ENCODE peak calls at places on chromosome 10, in seven cellular contexts. M is breast epithelium, T is IMR-90, P is upper lobe of left lung, H is adrenal gland, D is thyroid gland, L is GM12878. J is an unnamed sample.

GRCh38 chr10:43190775-43191174 is 52.5 kb downstream of the CSGALNACT2 start:
- DNase-seq in M (no peak), T (peak; percentile 72), P (no peak), H (no peak), D (no peak), L (no peak), J (no peak)

GRCh38 chr10:16809074-16809718 is 8.0 kb downstream of the RSU1 start:
- DNase-seq in M (no peak), T (peak; percentile 36), P (no peak), H (no peak), D (no peak), L (no peak), J (no peak)

GRCh38 chr10:63105811-63106755 is 27.0 kb upstream of the NRBF2 start:
- DNase-seq in M (no peak), T (peak; percentile 61), P (no peak), H (no peak), D (no peak), L (no peak), J (no peak)

GRCh38 chr10:133104076-133104965 is 16.6 kb downstream of the ADGRA1 start:
- DNase-seq in M (no peak), T (no peak), P (no peak), H (no peak), D (no peak), L (no peak), J (no peak)

GRCh38 chr10:6962576-6962975 is 382.5 kb upstream of the PRKCQ start:
- DNase-seq in M (no peak), T (no peak), P (no peak), H (no peak), D (no peak), L (no peak), J (no peak)

GRCh38 chr10:60480865-60481563 is 91.3 kb upstream of the ANK3 start:
- DNase-seq in M (no peak), T (peak; percentile 76), P (peak; percentile 27), H (peak; percentile 73), D (peak; percentile 48), L (no peak), J (no peak)

GRCh38 chr10:69676301-69676700 is 46.3 kb downstream of the FAM241B start:
- DNase-seq in M (no peak), T (no peak), P (no peak), H (no peak), D (no peak), L (no peak), J (no peak)

GRCh38 chr10:33265621-33266020 is 68.8 kb downstream of the NRP1 start:
- DNase-seq in M (no peak), T (no peak), P (no peak), H (no peak), D (no peak), L (no peak), J (no peak)

GRCh38 chr10:131089150-131089549 is 222.4 kb downstream of the TCERG1L start:
- DNase-seq in M (no peak), T (no peak), P (no peak), H (no peak), D (no peak), L (no peak), J (no peak)

GRCh38 chr10:125117941-125118630 is 42.3 kb downstream of the CTBP2 start:
- DNase-seq in M (no peak), T (no peak), P (no peak), H (no peak), D (peak; percentile 69), L (no peak), J (peak; percentile 71)

GRCh38 chr10:69449841-69450240 is 1.4 kb upstream of the TSPAN15 start:
- DNase-seq in M (no peak), T (peak; percentile 13), P (peak; percentile 74), H (peak; percentile 53), D (peak; percentile 56), L (no peak), J (no peak)

GRCh38 chr10:12843296-12843945 is 158.1 kb downstream of the CCDC3 start:
- DNase-seq in M (no peak), T (no peak), P (no peak), H (no peak), D (no peak), L (no peak), J (no peak)

GRCh38 chr10:68353537-68353936 is 20.8 kb upstream of the PBLD start:
- DNase-seq in M (no peak), T (no peak), P (no peak), H (no peak), D (no peak), L (no peak), J (no peak)

GRCh38 chr10:19310121-19310520 is 261.5 kb downstream of the MALRD1 start:
- DNase-seq in M (no peak), T (peak; percentile 7), P (no peak), H (no peak), D (no peak), L (no peak), J (no peak)

GRCh38 chr10:54559498-54559897 is 241.5 kb downstream of the PCDH15 start:
- DNase-seq in M (no peak), T (peak; percentile 0), P (no peak), H (no peak), D (no peak), L (no peak), J (no peak)

GRCh38 chr10:71126432-71126831 is 85.9 kb upstream of the UNC5B start:
- DNase-seq in M (no peak), T (no peak), P (no peak), H (no peak), D (no peak), L (no peak), J (no peak)

GRCh38 chr10:124595143-124595883 is 133.7 kb downstream of the LHPP start:
- DNase-seq in M (no peak), T (no peak), P (no peak), H (no peak), D (no peak), L (no peak), J (no peak)

GRCh38 chr10:30816144-30816811 is 186.7 kb upstream of the LYZL2 start:
- DNase-seq in M (no peak), T (no peak), P (no peak), H (no peak), D (no peak), L (no peak), J (no peak)

GRCh38 chr10:27242951-27243551 is 2.5 kb upstream of the ACBD5 start:
- DNase-seq in M (peak; percentile 55), T (peak; percentile 82), P (peak; percentile 58), H (peak; percentile 80), D (peak; percentile 67), L (peak; percentile 70), J (peak; percentile 73)
- TF ChIP-seq POLR2A in M (no peak), T (no peak), P (no peak), H (peak; percentile 79), D (peak; percentile 69), L (peak; percentile 83), J (no peak)

DNA sequence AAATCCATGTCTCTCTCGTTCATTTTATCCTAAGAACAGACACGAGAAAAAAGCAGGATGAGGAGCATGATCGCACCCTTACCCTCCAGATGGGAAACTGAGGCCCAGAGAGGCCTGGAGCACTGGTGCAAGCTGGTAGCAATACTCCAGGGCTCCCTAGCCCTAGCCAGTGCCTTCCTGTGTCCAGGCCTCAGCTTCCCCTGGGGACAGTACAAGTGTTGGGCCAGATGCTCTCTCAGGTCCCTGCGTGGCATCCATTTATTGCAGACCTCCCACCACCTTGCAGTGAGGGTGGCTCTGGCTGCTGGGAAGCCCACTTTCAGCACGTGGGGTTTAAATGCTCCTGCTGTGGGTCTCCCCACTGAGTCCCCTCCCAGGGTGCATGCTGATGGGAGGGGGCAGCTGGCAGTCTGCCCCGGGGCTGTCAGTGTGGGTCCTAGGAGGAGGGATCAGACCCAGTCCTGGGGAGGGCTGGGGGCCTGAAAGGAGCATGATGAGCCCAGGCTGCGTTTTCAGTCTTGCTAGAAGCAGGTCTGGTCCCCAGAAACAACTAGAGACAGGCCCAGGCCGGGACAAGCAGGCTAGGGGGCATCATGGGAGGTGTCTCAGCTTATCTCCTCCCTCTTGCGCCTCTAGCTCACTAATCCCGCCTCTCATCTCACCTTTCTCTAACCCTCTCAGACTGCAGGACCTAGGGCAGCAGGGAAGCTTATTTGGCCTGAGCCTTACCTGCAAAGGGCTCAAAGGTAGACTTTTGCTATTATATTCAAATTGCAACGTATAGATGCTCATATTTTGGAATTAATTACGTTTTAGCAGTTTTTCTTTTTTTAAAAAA is 662 bp upstream of the PPIF start:
- DNase-seq in M (no peak), T (no peak), P (no peak), H (peak; percentile 19), D (no peak), L (no peak), J (no peak)
- TF ChIP-seq POLR2A in M (no peak), T (no peak), P (no peak), H (no peak), D (no peak), L (no peak), J (no peak)

GRCh38 chr10:119650692-119651513 is at the start of gene BAG3:
- DNase-seq in M (peak; percentile 94), T (peak; percentile 92), P (peak; percentile 95), H (peak; percentile 97), D (peak; percentile 92), L (no peak), J (peak; percentile 97)
- TF ChIP-seq POLR2A in M (peak; percentile 40), T (peak; percentile 97), P (peak; percentile 78), H (peak; percentile 96), D (peak; percentile 95), L (peak; percentile 86), J (peak; percentile 70)

GRCh38 chr10:102434251-102434913 is 2.0 kb upstream of the CUEDC2 start:
- DNase-seq in M (no peak), T (peak; percentile 64), P (no peak), H (peak; percentile 44), D (no peak), L (no peak), J (peak; percentile 56)

GRCh38 chr10:102431452-102432124 is 786 bp downstream of the CUEDC2 start:
- DNase-seq in M (no peak), T (no peak), P (no peak), H (no peak), D (no peak), L (no peak), J (no peak)

GRCh38 chr10:102435098-102435497 is 2.7 kb upstream of the CUEDC2 start:
- DNase-seq in M (no peak), T (no peak), P (no peak), H (no peak), D (no peak), L (no peak), J (no peak)

GRCh38 chr10:102433619-102434046 is 1.3 kb upstream of the CUEDC2 start:
- DNase-seq in M (no peak), T (no peak), P (peak; percentile 56), H (peak; percentile 51), D (no peak), L (no peak), J (no peak)

GRCh38 chr10:102432162-102432950 is at the start of gene CUEDC2:
- DNase-seq in M (peak; percentile 94), T (peak; percentile 94), P (peak; percentile 97), H (peak; percentile 97), D (peak; percentile 96), L (peak; percentile 88), J (peak; percentile 97)
- TF ChIP-seq POLR2A in M (peak; percentile 23), T (peak; percentile 62), P (peak; percentile 14), H (peak; percentile 39), D (peak; percentile 45), L (peak; percentile 85), J (no peak)

J was measured in ovary.